ENCODE peak calls at places on chromosomes 12 and 14, in five cellular contexts. One of them, this sample, is unnamed.

GRCh38 chr12:112536367-112536730 is 117.6 kb downstream of the PTPN11 start:
- DNase-seq in HepG2: no peak
- DNase-seq in NT2/D1: no peak
- DNase-seq in GM12878: no peak
- DNase-seq in H1: no peak
- DNase-seq in this sample: no peak

GRCh38 chr12:29656762-29657538 is 126.8 kb downstream of the TMTC1 start:
- DNase-seq in HepG2: no peak
- DNase-seq in NT2/D1: no peak
- DNase-seq in GM12878: no peak
- DNase-seq in H1: no peak
- DNase-seq in this sample: no peak

GRCh38 chr14:101714394-101714793 is 47.1 kb upstream of the PPP2R5C start:
- DNase-seq in HepG2: no peak
- DNase-seq in NT2/D1: no peak
- DNase-seq in GM12878: no peak
- DNase-seq in H1: no peak
- DNase-seq in this sample: no peak

GRCh38 chr12:2064078-2064507 is 11.3 kb downstream of the CACNA1C start:
- DNase-seq in HepG2: no peak
- DNase-seq in NT2/D1: no peak
- DNase-seq in GM12878: peak; percentile 28
- DNase-seq in H1: no peak
- DNase-seq in this sample: no peak

GRCh38 chr12:100715976-100716657 is 78.5 kb upstream of the ANO4 start:
- DNase-seq in HepG2: no peak
- DNase-seq in NT2/D1: no peak
- DNase-seq in GM12878: no peak
- DNase-seq in H1: peak; percentile 67
- DNase-seq in this sample: no peak

GRCh38 chr12:130051900-130052299 is 110.4 kb upstream of the FZD10 start:
- DNase-seq in HepG2: no peak
- DNase-seq in NT2/D1: no peak
- DNase-seq in GM12878: no peak
- DNase-seq in H1: no peak
- DNase-seq in this sample: no peak

GRCh38 chr14:69648480-69649414 is 37.4 kb downstream of the SUSD6 start:
- DNase-seq in HepG2: peak; percentile 83
- DNase-seq in NT2/D1: no peak
- DNase-seq in GM12878: peak; percentile 81
- DNase-seq in H1: no peak
- DNase-seq in this sample: no peak

GRCh38 chr14:104650981-104651875 is 38.2 kb upstream of the INF2 start:
- DNase-seq in HepG2: no peak
- DNase-seq in NT2/D1: no peak
- DNase-seq in GM12878: no peak
- DNase-seq in H1: no peak
- DNase-seq in this sample: no peak

GRCh38 chr12:42921741-42922511 is 332.4 kb upstream of the PRICKLE1 start:
- DNase-seq in HepG2: no peak
- DNase-seq in NT2/D1: no peak
- DNase-seq in GM12878: no peak
- DNase-seq in H1: no peak
- DNase-seq in this sample: no peak

GRCh38 chr14:104240426-104241157 is 102.2 kb downstream of the KIF26A start:
- DNase-seq in HepG2: no peak
- DNase-seq in NT2/D1: no peak
- DNase-seq in GM12878: no peak
- DNase-seq in H1: peak; percentile 43
- DNase-seq in this sample: no peak

GRCh38 chr12:46770501-46771183 is 55.2 kb downstream of the SLC38A4 start:
- DNase-seq in HepG2: peak; percentile 78
- DNase-seq in NT2/D1: no peak
- DNase-seq in GM12878: no peak
- DNase-seq in H1: no peak
- DNase-seq in this sample: peak; percentile 12

GRCh38 chr14:52272375-52272774 is 4.9 kb downstream of the PTGDR start:
- DNase-seq in HepG2: no peak
- DNase-seq in NT2/D1: no peak
- DNase-seq in GM12878: no peak
- DNase-seq in H1: peak; percentile 50
- DNase-seq in this sample: peak; percentile 46

GRCh38 chr12:104478396-104479140 is 21.8 kb downstream of the CHST11 start:
- DNase-seq in HepG2: no peak
- DNase-seq in NT2/D1: no peak
- DNase-seq in GM12878: peak; percentile 80
- DNase-seq in H1: no peak
- DNase-seq in this sample: no peak

GRCh38 chr14:58713677-58714076 is 75.9 kb downstream of the DACT1 start:
- DNase-seq in HepG2: no peak
- DNase-seq in NT2/D1: no peak
- DNase-seq in GM12878: no peak
- DNase-seq in H1: no peak
- DNase-seq in this sample: no peak

GRCh38 chr12:26978801-26979200 is 35.4 kb downstream of the TM7SF3 start:
- DNase-seq in HepG2: no peak
- DNase-seq in NT2/D1: no peak
- DNase-seq in GM12878: no peak
- DNase-seq in H1: no peak
- DNase-seq in this sample: no peak

GRCh38 chr12:13945641-13946040 is 35.8 kb downstream of the GRIN2B start:
- DNase-seq in HepG2: no peak
- DNase-seq in NT2/D1: no peak
- DNase-seq in GM12878: no peak
- DNase-seq in H1: no peak
- DNase-seq in this sample: no peak

GRCh38 chr14:60984225-60984624 is 3.2 kb downstream of the SLC38A6 start:
- DNase-seq in HepG2: no peak
- DNase-seq in NT2/D1: no peak
- DNase-seq in GM12878: no peak
- DNase-seq in H1: no peak
- DNase-seq in this sample: no peak

GRCh38 chr14:60986500-60986899 is 5.5 kb downstream of the SLC38A6 start:
- DNase-seq in HepG2: no peak
- DNase-seq in NT2/D1: no peak
- DNase-seq in GM12878: no peak
- DNase-seq in H1: no peak
- DNase-seq in this sample: no peak

GRCh38 chr14:60977848-60978247 is 3.0 kb downstream of the TRMT5 start:
- DNase-seq in HepG2: no peak
- DNase-seq in NT2/D1: no peak
- DNase-seq in GM12878: no peak
- DNase-seq in H1: no peak
- DNase-seq in this sample: no peak

GRCh38 chr14:60980811-60981625 is at the start of the genes SLC38A6 and TRMT5:
- DNase-seq in HepG2: peak; percentile 91
- DNase-seq in NT2/D1: peak; percentile 77
- DNase-seq in GM12878: peak; percentile 76
- DNase-seq in H1: peak; percentile 97
- DNase-seq in this sample: peak; percentile 90

GRCh38 chr14:60981626-60982455 is 796 bp downstream of the SLC38A6 start:
- DNase-seq in HepG2: peak; percentile 45
- DNase-seq in NT2/D1: no peak
- DNase-seq in GM12878: peak; percentile 5
- DNase-seq in H1: no peak
- DNase-seq in this sample: peak; percentile 10
- TF ChIP-seq SUZ12 in HepG2: no peak
- TF ChIP-seq SUZ12 in NT2/D1: no peak
- TF ChIP-seq SUZ12 in GM12878: no peak
- TF ChIP-seq SUZ12 in H1: no peak
- TF ChIP-seq SUZ12 in this sample: no peak

GRCh38 chr12:50074936-50075807 is 10.0 kb upstream of the SMARCD1 start:
- DNase-seq in HepG2: peak; percentile 82
- DNase-seq in NT2/D1: peak; percentile 83
- DNase-seq in GM12878: peak; percentile 37
- DNase-seq in H1: peak; percentile 93
- DNase-seq in this sample: peak; percentile 85
- TF ChIP-seq SUZ12 in HepG2: no peak
- TF ChIP-seq SUZ12 in NT2/D1: no peak
- TF ChIP-seq SUZ12 in GM12878: no peak
- TF ChIP-seq SUZ12 in H1: no peak
- TF ChIP-seq SUZ12 in this sample: no peak

DNA sequence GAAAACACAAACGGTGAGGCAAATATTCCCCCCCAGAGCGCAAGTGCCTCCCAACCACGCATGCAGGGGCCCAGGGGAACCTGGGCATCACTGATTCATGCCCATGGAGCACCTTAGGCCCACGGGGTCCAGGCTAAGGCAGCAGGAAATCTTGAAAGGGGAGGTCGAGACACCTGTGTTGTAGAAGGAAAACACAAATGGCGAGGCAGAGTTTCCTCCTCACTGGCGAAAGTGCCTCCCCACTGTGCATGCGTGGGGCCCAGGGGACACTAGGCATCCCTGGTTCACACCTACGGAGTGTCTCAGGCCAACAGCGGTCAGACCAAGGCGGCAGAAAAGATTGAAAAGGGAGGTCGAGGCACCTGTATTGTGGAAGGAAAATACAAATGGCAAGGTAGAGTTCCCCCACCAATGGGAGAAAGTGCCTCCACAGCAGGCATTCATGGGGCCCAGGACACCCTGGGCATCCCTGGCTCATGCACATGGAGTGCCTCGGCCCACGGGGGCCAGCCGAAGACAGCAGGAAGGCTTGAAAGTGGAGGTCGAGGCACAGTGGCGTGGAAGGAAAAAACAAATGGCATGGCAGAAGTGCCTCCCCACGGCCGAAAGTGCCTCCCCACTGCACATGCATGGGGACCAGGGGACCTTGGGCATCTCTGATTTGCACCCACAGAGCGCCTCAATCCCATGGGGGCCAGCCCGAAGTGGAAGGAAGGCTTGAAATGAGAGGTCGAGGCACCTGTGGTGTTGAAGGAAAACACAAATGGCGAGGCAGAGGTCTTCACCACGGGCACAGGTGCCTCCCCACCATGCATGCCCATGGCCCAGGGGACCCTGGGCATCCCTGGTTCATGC is 368.8 kb downstream of the ALG10 start:
- DNase-seq in HepG2: no peak
- DNase-seq in NT2/D1: no peak
- DNase-seq in GM12878: no peak
- DNase-seq in H1: no peak
- DNase-seq in this sample: no peak
- TF ChIP-seq SUZ12 in HepG2: no peak
- TF ChIP-seq SUZ12 in NT2/D1: no peak
- TF ChIP-seq SUZ12 in GM12878: no peak
- TF ChIP-seq SUZ12 in H1: no peak
- TF ChIP-seq SUZ12 in this sample: no peak

DNA sequence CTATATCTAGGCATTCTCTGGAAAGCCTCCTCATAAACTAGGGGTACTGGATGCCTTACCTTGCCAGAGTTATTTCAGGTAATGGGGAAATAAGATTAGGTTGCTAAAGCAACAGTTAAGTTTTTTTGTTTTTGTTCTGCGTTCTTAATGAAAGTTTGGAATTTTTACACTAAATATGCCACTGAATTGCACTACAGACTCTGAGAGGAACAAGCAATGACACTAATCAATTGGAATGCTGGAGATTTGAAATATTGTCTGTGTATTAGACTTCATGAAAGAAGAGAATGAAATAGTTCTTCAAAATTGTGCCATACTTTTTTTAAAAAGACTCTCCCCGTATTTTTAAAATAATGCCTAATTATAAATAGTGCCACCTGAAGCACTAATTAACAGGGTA is 287.8 kb downstream of the NAV3 start:
- DNase-seq in HepG2: no peak
- DNase-seq in NT2/D1: no peak
- DNase-seq in GM12878: no peak
- DNase-seq in H1: no peak
- DNase-seq in this sample: no peak
- TF ChIP-seq SUZ12 in HepG2: no peak
- TF ChIP-seq SUZ12 in NT2/D1: no peak
- TF ChIP-seq SUZ12 in GM12878: no peak
- TF ChIP-seq SUZ12 in H1: no peak
- TF ChIP-seq SUZ12 in this sample: no peak

GRCh38 chr12:106498056-106498455 is 84.7 kb upstream of the RFX4 start:
- DNase-seq in HepG2: no peak
- DNase-seq in NT2/D1: no peak
- DNase-seq in GM12878: no peak
- DNase-seq in H1: no peak
- DNase-seq in this sample: no peak

GRCh38 chr12:106495354-106495965 is 87.3 kb upstream of the RFX4 start:
- DNase-seq in HepG2: no peak
- DNase-seq in NT2/D1: no peak
- DNase-seq in GM12878: no peak
- DNase-seq in H1: no peak
- DNase-seq in this sample: no peak

GRCh38 chr12:106492893-106493292 is 89.9 kb upstream of the RFX4 start:
- DNase-seq in HepG2: no peak
- DNase-seq in NT2/D1: no peak
- DNase-seq in GM12878: no peak
- DNase-seq in H1: no peak
- DNase-seq in this sample: no peak

GRCh38 chr12:106487664-106488063 is 95.1 kb upstream of the RFX4 start:
- DNase-seq in HepG2: no peak
- DNase-seq in NT2/D1: no peak
- DNase-seq in GM12878: no peak
- DNase-seq in H1: no peak
- DNase-seq in this sample: no peak

GRCh38 chr12:106493531-106493930 is 89.3 kb upstream of the RFX4 start:
- DNase-seq in HepG2: peak; percentile 71
- DNase-seq in NT2/D1: no peak
- DNase-seq in GM12878: no peak
- DNase-seq in H1: no peak
- DNase-seq in this sample: no peak
- TF ChIP-seq SUZ12 in HepG2: no peak
- TF ChIP-seq SUZ12 in NT2/D1: no peak
- TF ChIP-seq SUZ12 in GM12878: no peak
- TF ChIP-seq SUZ12 in H1: no peak
- TF ChIP-seq SUZ12 in this sample: no peak